ENCODE peak calls at places on chromosome 4, in five cellular contexts. K is stimulated activated CD8-positive, alpha-beta memory T cell treated with anti-CD3 and anti-CD28 coated beads, Interleukin-12 subunit alpha, Interleukin-12 subunit beta, amount 100 ng/mL, for 4 hours; N is activated CD8-positive, alpha-beta memory T cell treated with anti-CD3 and anti-CD28 coated beads for 48 hours; M is CD4-positive, alpha-beta memory T cell; Z is posterior cingulate gyrus. O is an unnamed sample.
A peak's percentile ranks its signal among the peaks of the same experiment; 100 is the strongest.

GRCh38 chr4:2339458-2340271 is 77.8 kb upstream of the MXD4 start:
- DNase-seq in K (no peak), N (no peak), M (no peak), Z (peak; percentile 79), O (peak; percentile 56)

GRCh38 chr4:40596522-40596921 is 33.1 kb downstream of the RBM47 start:
- DNase-seq in K (no peak), N (no peak), M (no peak), Z (no peak), O (no peak)

GRCh38 chr4:120263623-120264022 is 197.0 kb upstream of the MAD2L1 start:
- DNase-seq in K (no peak), N (no peak), M (no peak), Z (no peak), O (no peak)

GRCh38 chr4:67475155-67475554 is 70.1 kb downstream of the CENPC start:
- DNase-seq in K (no peak), N (no peak), M (no peak), Z (no peak), O (no peak)

GRCh38 chr4:123832173-123833026 is 435.8 kb downstream of the SPRY1 start:
- DNase-seq in K (no peak), N (no peak), M (no peak), Z (no peak), O (no peak)

GRCh38 chr4:13597604-13598003 is 29.9 kb downstream of the BOD1L1 start:
- DNase-seq in K (no peak), N (no peak), M (no peak), Z (no peak), O (no peak)

GRCh38 chr4:98976716-98977115 is 18.8 kb upstream of the METAP1 start:
- DNase-seq in K (no peak), N (no peak), M (no peak), Z (no peak), O (no peak)

GRCh38 chr4:159463235-159463634 is 360.4 kb downstream of the RAPGEF2 start:
- DNase-seq in K (no peak), N (no peak), M (no peak), Z (no peak), O (no peak)

GRCh38 chr4:190014771-190015537 is 12.1 kb downstream of the FRG2 start:
- DNase-seq in K (no peak), N (no peak), M (no peak), Z (peak; percentile 80), O (peak; percentile 71)

GRCh38 chr4:8473920-8474590 is 33.5 kb downstream of the TRMT44 start:
- DNase-seq in K (no peak), N (no peak), M (no peak), Z (peak; percentile 82), O (peak; percentile 72)

GRCh38 chr4:84238247-84239090 is 260.6 kb downstream of the NKX6-1 start:
- DNase-seq in K (no peak), N (no peak), M (no peak), Z (no peak), O (no peak)

GRCh38 chr4:149164282-149164681 is 651.4 kb downstream of the IQCM start:
- DNase-seq in K (no peak), N (no peak), M (no peak), Z (no peak), O (no peak)

O was measured in kidney.